ENCODE peak calls at places on chromosomes 1 and 21, in six cellular contexts. One of them, this sample, is unnamed.

GRCh38 chr1:173474097-173474779 is 2.9 kb upstream of the PRDX6 start:
- DNase-seq in activated naive CD4-positive, alpha-beta T cell treated with anti-CD3 and anti-CD28 coated beads, Interleukin-2, amount 50 U/mL, for 16 hours: no peak
- DNase-seq in DMS153: no peak
- DNase-seq in CD8-positive, alpha-beta T cell: no peak
- DNase-seq in bronchial epithelial cell: peak
- DNase-seq in NCI-H524: peak
- DNase-seq in this sample: no peak

GRCh38 chr1:41515131-41515678 is 30.7 kb upstream of the EDN2 start:
- DNase-seq in bronchial epithelial cell: no peak
- DNase-seq in NCI-H524: no peak
- DNase-seq in CD8-positive, alpha-beta T cell: no peak
- DNase-seq in activated naive CD4-positive, alpha-beta T cell treated with anti-CD3 and anti-CD28 coated beads, Interleukin-2, amount 50 U/mL, for 16 hours: no peak
- DNase-seq in DMS153: no peak
- DNase-seq in this sample: no peak

GRCh38 chr1:170049191-170049800 is 25.2 kb downstream of the KIFAP3 start:
- DNase-seq in NCI-H524: no peak
- DNase-seq in bronchial epithelial cell: no peak
- DNase-seq in activated naive CD4-positive, alpha-beta T cell treated with anti-CD3 and anti-CD28 coated beads, Interleukin-2, amount 50 U/mL, for 16 hours: no peak
- DNase-seq in DMS153: no peak
- DNase-seq in CD8-positive, alpha-beta T cell: no peak
- DNase-seq in this sample: no peak

GRCh38 chr1:22826630-22827580 is 116.3 kb downstream of the EPHB2 start:
- DNase-seq in CD8-positive, alpha-beta T cell: no peak
- DNase-seq in bronchial epithelial cell: peak
- DNase-seq in activated naive CD4-positive, alpha-beta T cell treated with anti-CD3 and anti-CD28 coated beads, Interleukin-2, amount 50 U/mL, for 16 hours: no peak
- DNase-seq in NCI-H524: no peak
- DNase-seq in DMS153: no peak
- DNase-seq in this sample: no peak

GRCh38 chr1:20660363-20661234 is 570 bp downstream of the DDOST start:
- DNase-seq in NCI-H524: no peak
- DNase-seq in activated naive CD4-positive, alpha-beta T cell treated with anti-CD3 and anti-CD28 coated beads, Interleukin-2, amount 50 U/mL, for 16 hours: peak
- DNase-seq in CD8-positive, alpha-beta T cell: no peak
- DNase-seq in DMS153: no peak
- DNase-seq in bronchial epithelial cell: no peak
- DNase-seq in this sample: no peak

GRCh38 chr1:109277434-109278204 is 5.3 kb downstream of the PSRC1 start:
- DNase-seq in CD8-positive, alpha-beta T cell: peak
- DNase-seq in DMS153: peak
- DNase-seq in NCI-H524: no peak
- DNase-seq in bronchial epithelial cell: peak
- DNase-seq in activated naive CD4-positive, alpha-beta T cell treated with anti-CD3 and anti-CD28 coated beads, Interleukin-2, amount 50 U/mL, for 16 hours: peak
- DNase-seq in this sample: peak

GRCh38 chr1:231931846-231932454 is 305.4 kb downstream of the DISC1 start:
- DNase-seq in CD8-positive, alpha-beta T cell: no peak
- DNase-seq in NCI-H524: no peak
- DNase-seq in DMS153: no peak
- DNase-seq in activated naive CD4-positive, alpha-beta T cell treated with anti-CD3 and anti-CD28 coated beads, Interleukin-2, amount 50 U/mL, for 16 hours: peak
- DNase-seq in bronchial epithelial cell: no peak
- DNase-seq in this sample: no peak

GRCh38 chr1:223776075-223776814 is 63.9 kb downstream of the CAPN2 start:
- DNase-seq in activated naive CD4-positive, alpha-beta T cell treated with anti-CD3 and anti-CD28 coated beads, Interleukin-2, amount 50 U/mL, for 16 hours: no peak
- DNase-seq in bronchial epithelial cell: peak
- DNase-seq in CD8-positive, alpha-beta T cell: peak
- DNase-seq in NCI-H524: no peak
- DNase-seq in DMS153: no peak
- DNase-seq in this sample: no peak

GRCh38 chr21:38263493-38263892 is 6.7 kb downstream of the KCNJ15 start:
- DNase-seq in CD8-positive, alpha-beta T cell: no peak
- DNase-seq in DMS153: no peak
- DNase-seq in NCI-H524: no peak
- DNase-seq in bronchial epithelial cell: no peak
- DNase-seq in activated naive CD4-positive, alpha-beta T cell treated with anti-CD3 and anti-CD28 coated beads, Interleukin-2, amount 50 U/mL, for 16 hours: no peak
- DNase-seq in this sample: no peak

GRCh38 chr1:91885716-91886506 is at the start of gene TGFBR3:
- DNase-seq in CD8-positive, alpha-beta T cell: peak
- DNase-seq in NCI-H524: peak
- DNase-seq in bronchial epithelial cell: peak
- DNase-seq in activated naive CD4-positive, alpha-beta T cell treated with anti-CD3 and anti-CD28 coated beads, Interleukin-2, amount 50 U/mL, for 16 hours: peak
- DNase-seq in DMS153: peak
- DNase-seq in this sample: peak

GRCh38 chr1:236868625-236869467 is 73.8 kb downstream of the MTR start:
- DNase-seq in DMS153: peak
- DNase-seq in CD8-positive, alpha-beta T cell: peak
- DNase-seq in bronchial epithelial cell: peak
- DNase-seq in activated naive CD4-positive, alpha-beta T cell treated with anti-CD3 and anti-CD28 coated beads, Interleukin-2, amount 50 U/mL, for 16 hours: peak
- DNase-seq in NCI-H524: no peak
- DNase-seq in this sample: no peak

GRCh38 chr1:152164542-152165136 is 5.6 kb upstream of the RPTN start:
- DNase-seq in bronchial epithelial cell: peak
- DNase-seq in activated naive CD4-positive, alpha-beta T cell treated with anti-CD3 and anti-CD28 coated beads, Interleukin-2, amount 50 U/mL, for 16 hours: no peak
- DNase-seq in CD8-positive, alpha-beta T cell: no peak
- DNase-seq in NCI-H524: no peak
- DNase-seq in DMS153: no peak
- DNase-seq in this sample: no peak

GRCh38 chr1:48005254-48006162 is 8.3 kb upstream of the TRABD2B start:
- DNase-seq in DMS153: no peak
- DNase-seq in NCI-H524: no peak
- DNase-seq in bronchial epithelial cell: no peak
- DNase-seq in activated naive CD4-positive, alpha-beta T cell treated with anti-CD3 and anti-CD28 coated beads, Interleukin-2, amount 50 U/mL, for 16 hours: no peak
- DNase-seq in CD8-positive, alpha-beta T cell: no peak
- DNase-seq in this sample: no peak

GRCh38 chr1:73953611-73954010 is 244.4 kb downstream of the LRRIQ3 start:
- DNase-seq in bronchial epithelial cell: no peak
- DNase-seq in CD8-positive, alpha-beta T cell: no peak
- DNase-seq in DMS153: no peak
- DNase-seq in NCI-H524: no peak
- DNase-seq in activated naive CD4-positive, alpha-beta T cell treated with anti-CD3 and anti-CD28 coated beads, Interleukin-2, amount 50 U/mL, for 16 hours: no peak
- DNase-seq in this sample: no peak

GRCh38 chr1:162605225-162605927 is 26.9 kb upstream of the DDR2 start:
- DNase-seq in activated naive CD4-positive, alpha-beta T cell treated with anti-CD3 and anti-CD28 coated beads, Interleukin-2, amount 50 U/mL, for 16 hours: no peak
- DNase-seq in DMS153: no peak
- DNase-seq in CD8-positive, alpha-beta T cell: no peak
- DNase-seq in bronchial epithelial cell: peak
- DNase-seq in NCI-H524: no peak
- DNase-seq in this sample: no peak

GRCh38 chr1:202121006-202121405 is 1.7 kb upstream of the GPR37L1 start:
- DNase-seq in NCI-H524: no peak
- DNase-seq in DMS153: no peak
- DNase-seq in bronchial epithelial cell: no peak
- DNase-seq in activated naive CD4-positive, alpha-beta T cell treated with anti-CD3 and anti-CD28 coated beads, Interleukin-2, amount 50 U/mL, for 16 hours: no peak
- DNase-seq in CD8-positive, alpha-beta T cell: no peak
- DNase-seq in this sample: no peak

GRCh38 chr21:43864806-43865470 is at the start of gene AGPAT3:
- DNase-seq in CD8-positive, alpha-beta T cell: no peak
- DNase-seq in DMS153: no peak
- DNase-seq in NCI-H524: no peak
- DNase-seq in activated naive CD4-positive, alpha-beta T cell treated with anti-CD3 and anti-CD28 coated beads, Interleukin-2, amount 50 U/mL, for 16 hours: peak
- DNase-seq in bronchial epithelial cell: no peak
- DNase-seq in this sample: no peak

GRCh38 chr21:14523234-14523633 is 22.9 kb downstream of the SAMSN1 start:
- DNase-seq in CD8-positive, alpha-beta T cell: no peak
- DNase-seq in DMS153: no peak
- DNase-seq in activated naive CD4-positive, alpha-beta T cell treated with anti-CD3 and anti-CD28 coated beads, Interleukin-2, amount 50 U/mL, for 16 hours: peak
- DNase-seq in bronchial epithelial cell: peak
- DNase-seq in NCI-H524: no peak
- DNase-seq in this sample: no peak

GRCh38 chr1:51661081-51661518 is 44.2 kb downstream of the OSBPL9 start:
- DNase-seq in NCI-H524: no peak
- DNase-seq in bronchial epithelial cell: peak
- DNase-seq in activated naive CD4-positive, alpha-beta T cell treated with anti-CD3 and anti-CD28 coated beads, Interleukin-2, amount 50 U/mL, for 16 hours: no peak
- DNase-seq in CD8-positive, alpha-beta T cell: no peak
- DNase-seq in DMS153: no peak
- DNase-seq in this sample: no peak

This sample was measured in DMS 273 treated with DMSO at 0.1 percent for 48 hours.